ENCODE peak calls at places on chromosomes 16 and 17, in ten cellular contexts. V is H9, F is IMR-90, C is H1, L is transverse colon, R is left lung, B is uterus, N is esophagus muscularis mucosa, E is fibroblast of lung, U is PC-9. P is an unnamed sample.

GRCh38 chr16:52034830-52035229 is 512.1 kb downstream of the TOX3 start:
- DNase-seq in F (no peak), E (no peak), C (no peak), B (no peak), N (no peak), L (no peak), V (no peak), U (no peak), R (no peak), P (no peak)

GRCh38 chr17:80195671-80196529 is 24.2 kb downstream of the SGSH start:
- DNase-seq in L (no peak), R (peak; percentile 87), U (no peak), N (no peak), F (no peak), V (peak; percentile 76), B (no peak), E (no peak), C (no peak), P (peak; percentile 67)

GRCh38 chr17:28347261-28347891 is 10.0 kb downstream of the POLDIP2 start:
- DNase-seq in B (no peak), C (no peak), N (no peak), F (peak; percentile 90), V (peak; percentile 39), U (peak; percentile 82), E (peak; percentile 97), L (no peak), R (no peak), P (no peak)

GRCh38 chr17:77345260-77345910 is 204.6 kb downstream of the SEC14L1 start:
- DNase-seq in E (no peak), B (peak; percentile 16), N (peak; percentile 89), R (no peak), V (no peak), U (no peak), F (no peak), C (no peak), L (no peak), P (no peak)

GRCh38 chr16:86029131-86029741 is 130.3 kb downstream of the IRF8 start:
- DNase-seq in C (no peak), N (no peak), R (no peak), E (peak; percentile 63), F (peak; percentile 68), U (no peak), L (peak; percentile 36), B (no peak), V (no peak), P (no peak)

GRCh38 chr17:28335959-28336871 is 654 bp downstream of the TNFAIP1 start:
- DNase-seq in F (peak; percentile 94), U (peak; percentile 75), N (no peak), L (peak; percentile 64), R (no peak), E (peak; percentile 96), B (peak; percentile 49), V (peak; percentile 90), C (no peak), P (peak; percentile 20)

GRCh38 chr17:78075545-78075944 is 53.0 kb downstream of the TMC6 start:
- DNase-seq in E (no peak), F (no peak), V (no peak), B (no peak), U (no peak), N (no peak), R (no peak), C (no peak), L (no peak), P (no peak)

GRCh38 chr17:40598928-40599627 is 33.8 kb upstream of the CCR7 start:
- DNase-seq in C (no peak), L (peak; percentile 41), R (no peak), F (peak; percentile 37), E (no peak), U (no peak), V (no peak), N (peak; percentile 89), B (peak; percentile 32), P (peak; percentile 68)

GRCh38 chr16:80899804-80900592 is 95.6 kb upstream of the CDYL2 start:
- DNase-seq in C (no peak), V (no peak), B (peak; percentile 61), E (peak; percentile 92), F (peak; percentile 76), L (peak; percentile 39), U (no peak), N (no peak), R (peak; percentile 81), P (no peak)

GRCh38 chr17:61487161-61487654 is 35.0 kb downstream of the TBX4 start:
- DNase-seq in C (no peak), E (no peak), U (no peak), R (peak; percentile 50), N (no peak), L (no peak), V (no peak), B (no peak), F (no peak), P (no peak)

GRCh38 chr16:4692460-4693295 is 684 bp upstream of the NUDT16L1 start:
- DNase-seq in U (no peak), N (no peak), B (no peak), V (no peak), C (no peak), E (no peak), L (no peak), R (peak; percentile 34), F (no peak), P (no peak)

GRCh38 chr17:79325707-79326106 is 251.1 kb downstream of the ENGASE start:
- DNase-seq in B (no peak), U (no peak), F (no peak), L (no peak), V (peak; percentile 66), E (peak; percentile 1), C (no peak), R (no peak), N (no peak), P (no peak)

GRCh38 chr17:70040336-70040735 is 34.7 kb upstream of the KCNJ16 start:
- DNase-seq in F (peak; percentile 33), L (no peak), B (no peak), U (no peak), C (no peak), V (no peak), N (no peak), R (no peak), E (peak; percentile 54), P (no peak)

GRCh38 chr17:34852614-34853013 is 108.6 kb downstream of the CCT6B start:
- DNase-seq in U (no peak), F (no peak), N (no peak), B (no peak), L (no peak), E (no peak), C (no peak), V (no peak), R (no peak), P (no peak)

GRCh38 chr16:22207715-22208360 is 1.8 kb downstream of the EEF2K start:
- DNase-seq in B (no peak), E (no peak), F (no peak), R (no peak), L (no peak), C (no peak), V (no peak), U (no peak), N (no peak), P (no peak)

GRCh38 chr17:69854381-69854780 is 220.6 kb upstream of the KCNJ16 start:
- DNase-seq in L (no peak), E (peak; percentile 27), V (no peak), N (no peak), F (peak; percentile 13), B (no peak), R (no peak), C (no peak), U (no peak), P (no peak)

GRCh38 chr16:85306793-85307551 is 194.7 kb upstream of the CIBAR2 start:
- DNase-seq in U (no peak), R (no peak), C (no peak), F (no peak), N (no peak), E (no peak), L (no peak), V (no peak), B (no peak), P (no peak)

GRCh38 chr16:31200821-31201510 is 1.6 kb downstream of the PYCARD start:
- DNase-seq in L (no peak), E (no peak), N (no peak), V (no peak), C (no peak), U (peak; percentile 31), R (no peak), F (no peak), B (no peak), P (no peak)
- TF ChIP-seq CTCF in L (no peak), E (no peak), N (no peak), V (no peak), C (no peak), U (no peak), R (no peak), F (peak; percentile 12), B (no peak), P (no peak)

DNA sequence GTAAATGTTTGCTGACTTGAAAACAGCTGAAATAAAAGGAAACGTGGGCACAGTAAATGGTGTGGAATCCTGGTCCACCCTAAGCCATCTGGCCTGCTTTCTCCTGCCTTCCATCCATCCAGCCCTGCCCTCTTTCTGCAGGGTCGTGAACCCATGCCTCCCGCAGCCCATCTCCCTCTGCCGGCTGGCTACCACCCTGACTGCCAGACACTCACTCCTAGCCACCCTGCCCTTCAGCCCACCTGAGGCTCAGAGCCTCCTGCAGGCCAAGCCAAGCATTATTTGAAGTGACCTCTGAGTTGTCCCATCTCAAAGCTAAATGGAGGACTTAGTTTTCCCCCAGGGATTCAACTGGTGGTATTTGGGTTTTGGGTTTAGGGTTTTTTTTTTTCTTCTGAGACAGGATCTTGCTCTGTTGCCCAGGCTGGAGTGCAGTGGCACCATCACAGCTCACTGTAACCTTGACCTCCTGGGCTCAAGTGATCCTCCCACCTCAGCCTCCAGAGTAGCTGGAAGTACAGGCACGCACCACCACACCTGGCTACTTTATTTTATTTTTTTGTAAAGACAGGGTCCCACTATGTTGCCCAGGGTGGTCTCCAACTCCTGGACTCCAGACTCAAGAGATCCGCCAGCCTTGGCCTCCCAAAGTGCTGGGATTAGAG is 8.4 kb downstream of the ZDHHC1 start:
- DNase-seq in R (no peak), U (no peak), V (peak; percentile 71), L (no peak), N (no peak), B (no peak), C (no peak), F (no peak), E (no peak), P (no peak)
- TF ChIP-seq CTCF in R (no peak), U (no peak), V (peak; percentile 54), L (no peak), N (no peak), B (no peak), C (peak; percentile 57), F (peak; percentile 2), E (no peak), P (no peak)

GRCh38 chr16:81900014-81900413 is 111.3 kb downstream of the SDR42E1 start:
- DNase-seq in V (no peak), C (no peak), B (no peak), L (no peak), R (no peak), N (no peak), U (no peak), F (no peak), E (no peak), P (no peak)
- TF ChIP-seq CTCF in V (no peak), C (no peak), B (no peak), L (no peak), R (no peak), N (no peak), U (no peak), F (no peak), E (no peak), P (no peak)

DNA sequence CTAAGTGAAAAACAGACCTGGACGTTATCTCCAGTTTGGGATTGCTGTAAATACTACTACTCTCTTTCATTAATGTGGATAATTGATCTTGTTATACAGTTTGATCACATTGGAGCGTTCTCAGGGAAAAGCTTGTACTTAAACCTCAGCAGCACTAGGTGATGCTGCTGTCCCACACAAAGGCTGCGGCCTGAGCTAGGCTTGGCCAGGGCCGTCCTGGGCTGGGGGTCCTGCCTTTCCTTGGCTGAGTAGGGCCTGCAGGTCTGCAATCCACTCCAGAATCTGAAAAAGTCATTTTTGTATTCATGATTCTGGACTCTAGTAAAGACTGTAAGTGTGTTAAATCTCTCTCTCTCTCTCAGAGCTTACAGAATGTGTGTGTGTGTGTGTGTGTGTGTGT is 23.7 kb upstream of the PMFBP1 start:
- DNase-seq in L (no peak), N (no peak), F (no peak), V (peak; percentile 67), E (no peak), C (peak; percentile 7), R (no peak), U (no peak), B (no peak), P (no peak)
- TF ChIP-seq CTCF in L (no peak), N (no peak), F (no peak), V (peak; percentile 77), E (no peak), C (peak; percentile 80), R (no peak), U (no peak), B (no peak), P (no peak)